ENCODE peak calls at places on chromosomes 7 and 10, in ten cellular contexts. V, W, R, I, K, D, P, O, A and T are unnamed samples.

GRCh38 chr10:76299501-76299900 is 868.1 kb downstream of the LRMDA start:
- DNase-seq in V (no peak), W (no peak), R (no peak), I (no peak), K (no peak), D (no peak), P (no peak), O (no peak), A (no peak), T (no peak)

GRCh38 chr10:78520737-78521430 is 487.2 kb downstream of the RPS24 start:
- DNase-seq in V (no peak), W (no peak), R (no peak), I (peak), K (peak), D (peak), P (no peak), O (no peak), A (no peak), T (peak)

GRCh38 chr10:79948976-79949722 is at the start of gene SFTPD:
- DNase-seq in V (no peak), W (no peak), R (no peak), I (peak), K (no peak), D (no peak), P (no peak), O (no peak), A (no peak), T (peak)

GRCh38 chr7:3338161-3338560 is 37.1 kb downstream of the SDK1 start:
- DNase-seq in V (no peak), W (no peak), R (no peak), I (no peak), K (no peak), D (no peak), P (no peak), O (no peak), A (no peak), T (no peak)

GRCh38 chr7:134844200-134844599 is 64.8 kb downstream of the CALD1 start:
- DNase-seq in V (no peak), W (no peak), R (no peak), I (peak), K (no peak), D (no peak), P (no peak), O (no peak), A (no peak), T (peak)

GRCh38 chr10:101535949-101536348 is 52.1 kb downstream of the POLL start:
- DNase-seq in V (no peak), W (no peak), R (no peak), I (no peak), K (no peak), D (no peak), P (no peak), O (no peak), A (no peak), T (no peak)

GRCh38 chr10:60564475-60564874 is 174.8 kb upstream of the ANK3 start:
- DNase-seq in V (no peak), W (no peak), R (no peak), I (no peak), K (no peak), D (no peak), P (no peak), O (no peak), A (no peak), T (no peak)

GRCh38 chr10:33478675-33479125 is 144.2 kb upstream of the NRP1 start:
- DNase-seq in V (no peak), W (no peak), R (no peak), I (no peak), K (no peak), D (no peak), P (no peak), O (no peak), A (no peak), T (no peak)

GRCh38 chr10:72124984-72125383 is 36.6 kb upstream of the SPOCK2 start:
- DNase-seq in V (peak), W (peak), R (no peak), I (no peak), K (no peak), D (no peak), P (no peak), O (no peak), A (no peak), T (no peak)

GRCh38 chr7:135773451-135773850 is 24.8 kb upstream of the FAM180A start:
- DNase-seq in V (no peak), W (no peak), R (no peak), I (no peak), K (no peak), D (peak), P (no peak), O (no peak), A (no peak), T (no peak)

GRCh38 chr10:107529350-107529749 is 364.8 kb upstream of the SORCS1 start:
- DNase-seq in V (no peak), W (no peak), R (no peak), I (no peak), K (no peak), D (no peak), P (no peak), O (no peak), A (no peak), T (no peak)

GRCh38 chr7:13800694-13801448 is 188.6 kb downstream of the ETV1 start:
- DNase-seq in V (no peak), W (peak), R (no peak), I (no peak), K (no peak), D (peak), P (no peak), O (no peak), A (no peak), T (peak)

GRCh38 chr7:79436378-79436777 is 17.1 kb downstream of the MAGI2 start:
- DNase-seq in V (no peak), W (no peak), R (no peak), I (no peak), K (no peak), D (no peak), P (no peak), O (no peak), A (no peak), T (peak)

GRCh38 chr10:1255600-1255999 is 199.4 kb downstream of the WDR37 start:
- DNase-seq in V (no peak), W (no peak), R (no peak), I (no peak), K (no peak), D (no peak), P (no peak), O (no peak), A (no peak), T (no peak)

GRCh38 chr7:4730971-4731370 is 44.5 kb upstream of the AP5Z1 start:
- DNase-seq in V (no peak), W (no peak), R (no peak), I (no peak), K (no peak), D (no peak), P (no peak), O (no peak), A (no peak), T (no peak)